ENCODE peak calls at places on chromosomes 11 and 22, in five cellular contexts. One of them, this sample, is unnamed.

GRCh38 chr11:119618208-119618909 is 110.6 kb downstream of the NECTIN1 start:
- DNase-seq in A549: no peak
- DNase-seq in GM12878: no peak
- DNase-seq in IMR-90: no peak
- DNase-seq in K562: no peak
- DNase-seq in this sample: no peak

GRCh38 chr11:29842061-29842460 is 174.8 kb downstream of the KCNA4 start:
- DNase-seq in A549: no peak
- DNase-seq in GM12878: no peak
- DNase-seq in IMR-90: no peak
- DNase-seq in K562: no peak
- DNase-seq in this sample: no peak

GRCh38 chr11:32382339-32383049 is 52.8 kb downstream of the WT1 start:
- DNase-seq in A549: no peak
- DNase-seq in GM12878: no peak
- DNase-seq in IMR-90: no peak
- DNase-seq in K562: no peak
- DNase-seq in this sample: no peak

GRCh38 chr11:33734441-33735165 is 1.6 kb downstream of the CD59 start:
- DNase-seq in A549: no peak
- DNase-seq in GM12878: no peak
- DNase-seq in IMR-90: no peak
- DNase-seq in K562: no peak
- DNase-seq in this sample: no peak

GRCh38 chr11:3922056-3922455 is 66.6 kb downstream of the STIM1 start:
- DNase-seq in A549: no peak
- DNase-seq in GM12878: no peak
- DNase-seq in IMR-90: no peak
- DNase-seq in K562: no peak
- DNase-seq in this sample: no peak

GRCh38 chr11:70111269-70112016 is 33.3 kb downstream of the ANO1 start:
- DNase-seq in A549: no peak
- DNase-seq in GM12878: no peak
- DNase-seq in IMR-90: peak
- DNase-seq in K562: peak
- DNase-seq in this sample: no peak

GRCh38 chr11:44563716-44564115 is 1.7 kb upstream of the CD82 start:
- DNase-seq in A549: no peak
- DNase-seq in GM12878: no peak
- DNase-seq in IMR-90: peak
- DNase-seq in K562: no peak
- DNase-seq in this sample: no peak

GRCh38 chr11:43547900-43548381 is 132.6 kb upstream of the HSD17B12 start:
- DNase-seq in A549: no peak
- DNase-seq in GM12878: no peak
- DNase-seq in IMR-90: no peak
- DNase-seq in K562: peak
- DNase-seq in this sample: peak

GRCh38 chr11:27209562-27210005 is 153.4 kb downstream of the CCDC34 start:
- DNase-seq in A549: peak
- DNase-seq in GM12878: no peak
- DNase-seq in IMR-90: peak
- DNase-seq in K562: peak
- DNase-seq in this sample: no peak

GRCh38 chr22:19750666-19751490 is 9.7 kb upstream of the TBX1 start:
- DNase-seq in A549: no peak
- DNase-seq in GM12878: no peak
- DNase-seq in IMR-90: peak
- DNase-seq in K562: no peak
- DNase-seq in this sample: no peak

GRCh38 chr11:120517390-120518315 is 6.1 kb downstream of the GRIK4 start:
- DNase-seq in A549: no peak
- DNase-seq in GM12878: no peak
- DNase-seq in IMR-90: peak
- DNase-seq in K562: no peak
- DNase-seq in this sample: no peak

GRCh38 chr11:66722745-66723651 is 6.0 kb downstream of the SPTBN2 start:
- DNase-seq in A549: no peak
- DNase-seq in GM12878: no peak
- DNase-seq in IMR-90: no peak
- DNase-seq in K562: no peak
- DNase-seq in this sample: no peak

GRCh38 chr22:42970029-42970428 is 44.9 kb downstream of the PACSIN2 start:
- DNase-seq in A549: no peak
- DNase-seq in GM12878: no peak
- DNase-seq in IMR-90: no peak
- DNase-seq in K562: no peak
- DNase-seq in this sample: no peak

GRCh38 chr11:14075679-14076078 is 113.2 kb downstream of the SPON1 start:
- DNase-seq in A549: no peak
- DNase-seq in GM12878: no peak
- DNase-seq in IMR-90: no peak
- DNase-seq in K562: no peak
- DNase-seq in this sample: no peak

GRCh38 chr11:61009392-61010275 is 38.2 kb downstream of the CD6 start:
- DNase-seq in A549: no peak
- DNase-seq in GM12878: no peak
- DNase-seq in IMR-90: no peak
- DNase-seq in K562: no peak
- DNase-seq in this sample: no peak

GRCh38 chr11:58866788-58867187 is 22.3 kb upstream of the GLYATL2 start:
- DNase-seq in A549: no peak
- DNase-seq in GM12878: no peak
- DNase-seq in IMR-90: peak
- DNase-seq in K562: no peak
- DNase-seq in this sample: no peak

GRCh38 chr11:120658071-120658423 is 146.5 kb downstream of the GRIK4 start:
- DNase-seq in A549: no peak
- DNase-seq in GM12878: peak
- DNase-seq in IMR-90: no peak
- DNase-seq in K562: no peak
- DNase-seq in this sample: no peak

GRCh38 chr22:28955817-28956216 is 72.4 kb downstream of the ZNRF3 start:
- DNase-seq in A549: no peak
- DNase-seq in GM12878: peak
- DNase-seq in IMR-90: no peak
- DNase-seq in K562: no peak
- DNase-seq in this sample: no peak

GRCh38 chr22:22682807-22683667 is 38.6 kb downstream of the GGTLC2 start:
- DNase-seq in A549: peak
- DNase-seq in GM12878: no peak
- DNase-seq in IMR-90: peak
- DNase-seq in K562: no peak
- DNase-seq in this sample: no peak

GRCh38 chr11:68128682-68129327 is 7.6 kb upstream of the CHKA start:
- DNase-seq in A549: no peak
- DNase-seq in GM12878: no peak
- DNase-seq in IMR-90: peak
- DNase-seq in K562: peak
- DNase-seq in this sample: peak

GRCh38 chr11:66002648-66003225 is 434 bp downstream of the BANF1 start:
- DNase-seq in A549: peak
- DNase-seq in GM12878: no peak
- DNase-seq in IMR-90: peak
- DNase-seq in K562: peak
- DNase-seq in this sample: no peak

GRCh38 chr11:123122341-123122740 is 60.4 kb upstream of the HSPA8 start:
- DNase-seq in A549: no peak
- DNase-seq in GM12878: no peak
- DNase-seq in IMR-90: peak
- DNase-seq in K562: no peak
- DNase-seq in this sample: peak

GRCh38 chr11:13965337-13965736 is 2.8 kb downstream of the SPON1 start:
- DNase-seq in A549: no peak
- DNase-seq in GM12878: no peak
- DNase-seq in IMR-90: no peak
- DNase-seq in K562: peak
- DNase-seq in this sample: no peak

GRCh38 chr11:121508449-121508848 is 55.7 kb upstream of the SORL1-AS1 start:
- DNase-seq in A549: no peak
- DNase-seq in GM12878: no peak
- DNase-seq in IMR-90: no peak
- DNase-seq in K562: no peak
- DNase-seq in this sample: no peak

GRCh38 chr11:16812274-16812673 is 73.8 kb downstream of the C11orf58 start:
- DNase-seq in A549: no peak
- DNase-seq in GM12878: no peak
- DNase-seq in IMR-90: no peak
- DNase-seq in K562: no peak
- DNase-seq in this sample: no peak

GRCh38 chr11:7973011-7973410 is 7.8 kb upstream of the NLRP10 start:
- DNase-seq in A549: no peak
- DNase-seq in GM12878: no peak
- DNase-seq in IMR-90: no peak
- DNase-seq in K562: no peak
- DNase-seq in this sample: no peak

GRCh38 chr11:80074837-80075236 is 634.0 kb upstream of the TENM4 start:
- DNase-seq in A549: no peak
- DNase-seq in GM12878: no peak
- DNase-seq in IMR-90: no peak
- DNase-seq in K562: no peak
- DNase-seq in this sample: no peak

GRCh38 chr22:47592791-47593190 is 830.3 kb downstream of the TBC1D22A start:
- DNase-seq in A549: no peak
- DNase-seq in GM12878: no peak
- DNase-seq in IMR-90: no peak
- DNase-seq in K562: no peak
- DNase-seq in this sample: no peak

GRCh38 chr22:48891688-48892380 is 935.8 kb downstream of the BRD1 start:
- DNase-seq in A549: no peak
- DNase-seq in GM12878: no peak
- DNase-seq in IMR-90: no peak
- DNase-seq in K562: no peak
- DNase-seq in this sample: no peak

GRCh38 chr22:26711205-26711958 is 54.0 kb downstream of the MIAT start:
- DNase-seq in A549: no peak
- DNase-seq in GM12878: peak
- DNase-seq in IMR-90: peak
- DNase-seq in K562: no peak
- DNase-seq in this sample: no peak

GRCh38 chr11:128291043-128291442 is 296.3 kb downstream of the ETS1 start:
- DNase-seq in A549: no peak
- DNase-seq in GM12878: no peak
- DNase-seq in IMR-90: no peak
- DNase-seq in K562: no peak
- DNase-seq in this sample: peak

GRCh38 chr22:19849800-19850481 is 4.7 kb downstream of the GNB1L start:
- DNase-seq in A549: no peak
- DNase-seq in GM12878: no peak
- DNase-seq in IMR-90: no peak
- DNase-seq in K562: no peak
- DNase-seq in this sample: no peak

GRCh38 chr11:24760681-24761080 is 263.8 kb downstream of the LUZP2 start:
- DNase-seq in A549: no peak
- DNase-seq in GM12878: no peak
- DNase-seq in IMR-90: peak
- DNase-seq in K562: no peak
- DNase-seq in this sample: no peak
- TF ChIP-seq RCOR1 in A549: no peak
- TF ChIP-seq RCOR1 in GM12878: no peak
- TF ChIP-seq RCOR1 in IMR-90: no peak
- TF ChIP-seq RCOR1 in K562: no peak
- TF ChIP-seq RCOR1 in this sample: no peak

GRCh38 chr11:92272651-92273050 is 48.0 kb downstream of the FAT3 start:
- DNase-seq in A549: no peak
- DNase-seq in GM12878: no peak
- DNase-seq in IMR-90: no peak
- DNase-seq in K562: no peak
- DNase-seq in this sample: no peak
- TF ChIP-seq RAD21 in A549: no peak
- TF ChIP-seq RAD21 in GM12878: no peak
- TF ChIP-seq RAD21 in IMR-90: no peak
- TF ChIP-seq RAD21 in K562: no peak
- TF ChIP-seq RAD21 in this sample: no peak

GRCh38 chr11:5553347-5553746 is 5.0 kb upstream of the OR52H1 start:
- DNase-seq in A549: no peak
- DNase-seq in GM12878: no peak
- DNase-seq in IMR-90: peak
- DNase-seq in K562: no peak
- DNase-seq in this sample: no peak

DNA sequence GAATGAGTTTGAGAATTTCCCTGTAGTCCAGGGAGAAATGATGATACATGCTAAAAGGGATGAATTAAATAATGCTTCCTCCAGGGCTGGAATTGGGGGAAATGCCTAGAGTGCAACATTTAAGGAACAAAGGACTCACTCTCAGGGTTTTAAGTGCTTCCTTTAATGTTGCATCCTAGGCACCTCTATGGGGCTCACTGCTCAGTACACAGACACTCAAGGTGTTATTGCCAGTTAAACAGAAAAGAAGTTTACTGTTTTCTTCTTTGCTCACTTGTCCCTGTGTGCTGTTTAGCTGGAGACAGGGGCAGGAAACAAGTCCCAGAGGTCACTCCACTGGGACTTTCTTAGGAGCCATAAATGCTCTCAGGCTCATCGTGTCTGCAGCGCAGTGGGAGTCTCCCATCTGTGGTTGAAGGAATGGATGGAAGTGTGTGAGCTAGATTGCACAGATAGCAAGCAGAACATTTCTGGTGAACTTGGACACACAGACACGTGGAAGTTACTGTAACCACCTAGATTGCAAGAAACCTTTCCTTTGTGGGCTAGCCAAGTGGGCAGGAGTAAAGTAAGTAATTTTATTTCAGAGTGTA is 8.4 kb upstream of the OR52H1 start:
- DNase-seq in A549: no peak
- DNase-seq in GM12878: no peak
- DNase-seq in IMR-90: no peak
- DNase-seq in K562: no peak
- DNase-seq in this sample: no peak
- TF ChIP-seq RCOR1 in A549: no peak
- TF ChIP-seq RCOR1 in GM12878: no peak
- TF ChIP-seq RCOR1 in IMR-90: no peak
- TF ChIP-seq RCOR1 in K562: no peak
- TF ChIP-seq RCOR1 in this sample: no peak

DNA sequence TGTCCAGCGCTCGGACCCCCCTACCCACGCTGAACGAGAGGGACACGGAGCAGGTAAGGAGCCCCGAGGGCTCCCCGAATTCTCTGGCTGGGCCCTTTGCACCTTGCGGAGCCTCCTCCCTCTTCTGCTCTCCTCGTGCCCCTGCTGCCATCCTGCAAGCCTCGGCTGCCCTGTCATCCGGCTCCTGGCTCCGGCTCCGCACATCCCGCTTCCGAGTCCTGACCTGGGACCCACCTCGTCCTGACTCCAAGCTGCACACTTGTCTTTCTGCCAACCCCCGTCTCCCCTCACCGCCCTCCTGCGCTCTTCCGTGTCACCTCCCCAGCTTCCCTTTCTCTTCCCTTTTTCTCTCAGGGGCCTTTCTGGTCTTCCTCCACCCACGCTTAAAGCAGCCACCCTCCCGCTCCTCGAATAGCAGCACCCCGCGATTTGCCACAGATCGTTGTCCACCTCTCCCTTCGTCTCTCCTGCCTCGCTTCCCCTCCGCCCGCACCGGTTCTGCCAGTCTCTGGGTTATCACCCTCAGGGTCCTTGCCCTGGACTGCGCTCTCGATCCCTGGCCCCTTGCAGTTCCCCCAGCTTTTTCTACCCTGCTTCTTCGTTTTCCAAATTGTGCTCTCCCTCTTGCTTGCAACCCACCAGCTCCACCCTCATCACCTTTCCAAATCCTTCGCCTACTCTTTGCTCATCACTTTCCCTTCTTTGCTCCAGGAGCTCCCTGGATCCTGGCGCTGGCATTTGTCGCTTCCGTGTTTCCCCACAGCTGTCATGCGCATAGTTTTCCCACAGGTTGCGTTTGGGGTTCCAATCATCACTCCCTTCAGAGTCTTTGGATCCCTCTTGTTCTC is 822 bp downstream of the MARK2 start:
- DNase-seq in A549: no peak
- DNase-seq in GM12878: no peak
- DNase-seq in IMR-90: no peak
- DNase-seq in K562: no peak
- DNase-seq in this sample: no peak
- TF ChIP-seq RAD21 in A549: no peak
- TF ChIP-seq RAD21 in GM12878: no peak
- TF ChIP-seq RAD21 in IMR-90: no peak
- TF ChIP-seq RAD21 in K562: no peak
- TF ChIP-seq RAD21 in this sample: no peak